ENCODE peak calls at places on chromosomes 13 and 19, in four cellular contexts. S, L, Z and T are unnamed samples.

GRCh38 chr19:32581704-32582164 is 744 bp downstream of the PDCD5 start:
- DNase-seq in S (peak; percentile 39), L (peak; percentile 75), Z (peak; percentile 27), T (peak; percentile 79)

GRCh38 chr13:87893186-87893585 is 222.0 kb downstream of the SLITRK5 start:
- DNase-seq in S (no peak), L (no peak), Z (no peak), T (no peak)

GRCh38 chr19:2434267-2434666 is 6.9 kb upstream of the TIMM13 start:
- DNase-seq in S (no peak), L (no peak), Z (no peak), T (no peak)

GRCh38 chr13:81987159-81987558 is 1646.2 kb upstream of the SPRY2 start:
- DNase-seq in S (peak; percentile 8), L (no peak), Z (no peak), T (peak; percentile 12)

GRCh38 chr13:104253063-104253680 is 1187.0 kb upstream of the SLC10A2 start:
- DNase-seq in S (no peak), L (no peak), Z (peak; percentile 22), T (no peak)

GRCh38 chr13:45878966-45879365 is 27.4 kb upstream of the SIAH3 start:
- DNase-seq in S (no peak), L (no peak), Z (no peak), T (no peak)

GRCh38 chr19:1538978-1539377 is 15.1 kb downstream of the PLK5 start:
- DNase-seq in S (peak; percentile 6), L (no peak), Z (no peak), T (peak; percentile 43)

GRCh38 chr13:43663474-43664090 is 123.2 kb downstream of the ENOX1 start:
- DNase-seq in S (no peak), L (peak; percentile 42), Z (peak; percentile 29), T (peak; percentile 58)

GRCh38 chr19:38412961-38413360 is 10.1 kb downstream of the FAM98C start:
- DNase-seq in S (no peak), L (no peak), Z (no peak), T (no peak)

GRCh38 chr19:14059652-14060155 is 2.2 kb downstream of the PALM3 start:
- DNase-seq in S (peak; percentile 49), L (no peak), Z (no peak), T (no peak)

GRCh38 chr19:8050274-8051096 is 2.1 kb upstream of the CCL25 start:
- DNase-seq in S (peak; percentile 94), L (peak; percentile 45), Z (peak; percentile 55), T (peak; percentile 51)

GRCh38 chr13:90594694-90595093 is 752.8 kb upstream of the MIR17HG start:
- DNase-seq in S (no peak), L (peak; percentile 16), Z (peak; percentile 33), T (peak; percentile 61)

GRCh38 chr13:38636756-38637155 is 50.1 kb upstream of the FREM2 start:
- DNase-seq in S (peak; percentile 62), L (no peak), Z (no peak), T (no peak)

GRCh38 chr19:1213391-1214286 is 8.1 kb downstream of the STK11 start:
- DNase-seq in S (peak; percentile 77), L (no peak), Z (peak; percentile 54), T (no peak)

GRCh38 chr19:36008336-36008978 is at the start of gene SYNE4:
- DNase-seq in S (peak; percentile 89), L (no peak), Z (no peak), T (no peak)

GRCh38 chr19:29040951-29041350 is 172.0 kb downstream of the UQCRFS1 start:
- DNase-seq in S (no peak), L (no peak), Z (no peak), T (no peak)

GRCh38 chr13:29456419-29456818 is 139.1 kb downstream of the SLC7A1 start:
- DNase-seq in S (no peak), L (no peak), Z (no peak), T (no peak)

GRCh38 chr19:7789447-7789846 is 26.4 kb downstream of the CLEC4M start:
- DNase-seq in S (no peak), L (no peak), Z (no peak), T (no peak)

GRCh38 chr19:5356918-5357317 is 16.3 kb upstream of the PTPRS start:
- DNase-seq in S (no peak), L (no peak), Z (no peak), T (no peak)

GRCh38 chr19:54190942-54191670 is at the start of gene TSEN34:
- DNase-seq in S (peak; percentile 97), L (no peak), Z (no peak), T (peak; percentile 93)

GRCh38 chr13:99151516-99151915 is 49.1 kb upstream of the UBAC2 start:
- DNase-seq in S (peak; percentile 32), L (peak; percentile 65), Z (peak; percentile 67), T (peak; percentile 41)

GRCh38 chr19:33189453-33189852 is 4.7 kb upstream of the LRP3 start:
- DNase-seq in S (no peak), L (no peak), Z (no peak), T (no peak)

GRCh38 chr19:53537523-53538377 is at the start of gene ZNF331:
- DNase-seq in S (peak; percentile 86), L (peak; percentile 76), Z (peak; percentile 77), T (peak; percentile 81)

GRCh38 chr13:50403311-50403710 is 388.1 kb downstream of the KCNRG start:
- DNase-seq in S (peak; percentile 39), L (no peak), Z (no peak), T (no peak)

GRCh38 chr19:4233282-4233853 is 4.0 kb downstream of the EBI3 start:
- DNase-seq in S (peak; percentile 25), L (peak; percentile 33), Z (no peak), T (peak; percentile 55)

GRCh38 chr13:44703371-44703770 is 127.2 kb upstream of the TSC22D1 start:
- DNase-seq in S (peak; percentile 23), L (no peak), Z (peak; percentile 60), T (peak; percentile 36)

DNA sequence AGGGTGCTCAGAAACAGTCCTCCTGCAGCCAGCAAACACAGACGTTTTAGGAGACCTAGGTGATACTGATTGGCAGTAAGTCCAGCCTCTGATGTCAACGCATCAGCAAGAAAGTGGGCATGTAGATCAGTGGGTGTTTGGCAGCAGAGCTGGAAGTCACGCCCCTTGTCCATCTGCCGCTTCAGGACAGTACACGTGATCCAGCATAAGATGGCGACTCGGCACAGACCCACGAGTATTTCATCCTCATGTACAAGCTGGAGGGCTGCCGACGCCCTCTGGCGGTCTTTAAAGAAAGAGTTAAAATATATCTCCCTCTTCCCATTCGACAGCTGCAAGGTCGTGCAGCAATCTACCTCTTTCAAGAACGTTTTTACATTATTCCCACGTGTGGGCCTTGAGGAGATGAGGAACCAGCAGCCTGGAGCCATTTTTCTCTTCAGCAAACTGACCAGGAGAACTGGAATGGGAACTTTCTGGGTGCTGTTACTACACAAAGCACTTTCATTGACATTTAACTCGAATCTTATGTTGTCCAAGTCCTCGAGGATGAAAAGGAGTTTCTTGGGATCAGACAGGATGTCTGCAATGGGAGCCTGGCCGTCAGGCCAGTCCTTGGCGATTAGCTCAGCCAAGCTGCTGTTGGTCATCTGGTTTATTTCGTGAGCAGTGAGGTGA is 22.3 kb downstream of the NLRP11 start:
- DNase-seq in S (peak; percentile 41), L (peak; percentile 15), Z (peak; percentile 0), T (peak; percentile 8)
- H3K4me3 ChIP-seq in S (no peak overlapping the region), L (no peak overlapping the region), Z (no peak overlapping the region), T (no peak overlapping the region)

GRCh38 chr13:32309812-32310706 is 5.1 kb downstream of the ZAR1L start:
- DNase-seq in S (peak; percentile 74), L (peak; percentile 85), Z (peak; percentile 76), T (peak; percentile 81)
- H3K4me3 ChIP-seq in S (no peak overlapping the region), L (no peak overlapping the region), Z (no peak overlapping the region), T (peak overlapping the region; percentile 71)

DNA sequence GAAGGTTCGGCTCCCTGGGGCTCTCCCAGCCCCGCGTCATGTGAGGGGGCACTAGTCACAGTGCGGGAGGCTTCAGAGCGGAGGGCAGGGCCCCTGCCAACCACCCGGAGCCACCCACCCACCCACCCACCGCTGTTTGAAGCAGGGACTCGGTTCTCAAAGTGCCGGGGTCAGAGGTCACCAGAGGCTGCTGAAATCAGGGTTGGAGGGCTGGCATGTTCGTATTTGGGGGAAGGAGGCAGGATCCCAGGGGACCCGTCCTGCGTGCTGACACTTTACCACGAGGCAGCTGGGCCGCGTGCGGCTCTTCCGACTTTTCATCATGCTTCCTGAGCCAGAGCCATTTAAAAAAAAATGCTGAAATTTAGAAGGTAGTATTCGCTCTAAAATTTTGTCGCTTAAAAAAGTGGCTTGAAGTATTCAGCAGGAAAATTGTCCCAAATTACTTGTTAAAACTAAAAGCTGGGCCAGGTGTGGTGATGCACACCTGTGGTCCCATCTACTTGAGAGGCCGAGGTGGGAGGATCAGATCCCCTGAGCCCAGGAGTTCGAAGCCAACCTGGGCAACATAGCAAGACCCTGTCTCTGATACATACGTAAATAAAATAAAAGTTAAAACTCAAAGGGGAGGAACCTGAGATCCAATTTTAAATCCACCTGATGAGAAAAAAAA is 21.2 kb downstream of the ATP11A start:
- DNase-seq in S (no peak), L (no peak), Z (no peak), T (no peak)
- H3K4me3 ChIP-seq in S (no peak overlapping the region), L (peak overlapping the region; percentile 63), Z (no peak overlapping the region), T (peak overlapping the region; percentile 81)

DNA sequence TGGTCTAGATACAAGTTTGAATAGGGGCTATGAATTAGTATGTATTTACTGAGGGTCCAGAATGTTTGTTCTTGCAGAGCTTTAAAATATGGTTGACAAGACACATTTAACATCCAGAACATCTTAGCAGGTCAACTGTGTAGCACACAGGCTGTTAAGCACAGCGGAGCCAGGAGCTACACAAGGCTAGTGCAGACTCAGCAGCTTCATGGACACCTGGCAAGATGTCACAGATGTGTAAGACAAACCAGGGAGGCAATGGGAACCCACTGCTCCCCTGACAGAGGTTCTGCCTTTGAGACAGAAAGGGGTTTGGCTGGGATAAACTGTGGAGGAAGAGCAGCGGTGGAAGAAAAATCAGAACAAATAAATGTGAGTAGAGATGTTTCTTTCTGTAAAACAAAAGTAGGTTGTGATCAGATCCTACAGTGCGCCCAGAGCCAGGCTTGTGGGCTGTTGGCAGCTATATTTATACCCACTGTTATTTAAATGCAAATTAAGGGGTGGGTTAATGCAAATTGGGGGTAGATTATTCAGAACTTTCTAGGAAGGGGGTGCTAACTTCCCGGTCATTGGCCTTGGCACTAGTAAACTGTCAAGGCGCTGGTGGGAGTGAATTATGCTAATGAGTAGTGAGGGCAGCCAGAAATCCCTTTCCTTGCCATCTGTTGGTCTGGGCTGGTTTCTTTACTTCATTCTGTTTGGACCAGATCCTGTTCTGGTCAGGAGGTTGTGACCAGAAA is 33.0 kb downstream of the MIPEP start:
- DNase-seq in S (no peak), L (no peak), Z (no peak), T (no peak)
- H3K4me3 ChIP-seq in S (no peak overlapping the region), L (no peak overlapping the region), Z (no peak overlapping the region), T (no peak overlapping the region)

GRCh38 chr19:49362048-49362925 is at the start of gene TEAD2:
- DNase-seq in S (peak; percentile 85), L (peak; percentile 31), Z (peak; percentile 56), T (peak; percentile 86)

GRCh38 chr19:49363265-49364082 is at the start of gene DKKL1:
- DNase-seq in S (peak; percentile 98), L (peak; percentile 99), Z (peak; percentile 99), T (peak; percentile 99)

GRCh38 chr19:49364083-49364687 is 508 bp downstream of the DKKL1 start:
- DNase-seq in S (no peak), L (no peak), Z (no peak), T (no peak)

GRCh38 chr19:49361438-49362047 is 673 bp downstream of the TEAD2 start:
- DNase-seq in S (peak; percentile 94), L (peak; percentile 81), Z (peak; percentile 89), T (peak; percentile 94)

GRCh38 chr19:49362926-49363264 is 679 bp upstream of the TEAD2 start:
- DNase-seq in S (peak; percentile 65), L (no peak), Z (no peak), T (peak; percentile 75)
- H3K4me3 ChIP-seq in S (peak overlapping the region; percentile 95), L (peak overlapping the region; percentile 88), Z (peak overlapping the region; percentile 96), T (peak overlapping the region; percentile 90)